ENCODE peak calls at places on chromosomes 7 and 10, in four cellular contexts. H is stimulated activated CD8-positive, alpha-beta memory T cell treated with anti-CD3 and anti-CD28 coated beads, Interleukin-12 subunit alpha, Interleukin-12 subunit beta, amount 100 ng/mL, for 4 hours; J is foreskin fibroblast; E is fibroblast of the conjunctiva. V is an unnamed sample.

GRCh38 chr7:132547806-132548205 is 28.5 kb downstream of the PLXNA4 start:
- DNase-seq in H (no peak), J (no peak), E (no peak), V (no peak)

GRCh38 chr10:48399056-48399541 is 92.6 kb downstream of the MAPK8 start:
- DNase-seq in H (no peak), J (no peak), E (no peak), V (no peak)

GRCh38 chr7:66529889-66530615 is 98.6 kb upstream of the KCTD7 start:
- DNase-seq in H (no peak), J (no peak), E (no peak), V (no peak)

GRCh38 chr7:37052673-37053072 is 328.4 kb upstream of the AOAH start:
- DNase-seq in H (no peak), J (peak), E (peak), V (no peak)

GRCh38 chr10:68212721-68213352 is 19.1 kb downstream of the ATOH7 start:
- DNase-seq in H (no peak), J (peak), E (peak), V (no peak)

GRCh38 chr10:48958598-48959200 is 19.1 kb upstream of the LRRC18 start:
- DNase-seq in H (no peak), J (no peak), E (no peak), V (no peak)

GRCh38 chr10:132306341-132306685 is 1.4 kb downstream of the STK32C start:
- DNase-seq in H (no peak), J (no peak), E (no peak), V (no peak)

GRCh38 chr7:17472939-17473338 is 174.5 kb downstream of the AHR start:
- DNase-seq in H (no peak), J (no peak), E (no peak), V (no peak)

GRCh38 chr7:106346678-106347217 is 62.0 kb upstream of the NAMPT start:
- DNase-seq in H (no peak), J (peak), E (peak), V (peak)

GRCh38 chr7:73893342-73894101 is 32.6 kb downstream of the TMEM270 start:
- DNase-seq in H (no peak), J (no peak), E (no peak), V (no peak)

GRCh38 chr7:44415510-44415909 is 74.9 kb downstream of the NUDCD3 start:
- DNase-seq in H (no peak), J (no peak), E (no peak), V (no peak)

GRCh38 chr7:105776068-105776790 is 100.2 kb downstream of the ATXN7L1 start:
- DNase-seq in H (no peak), J (peak), E (peak), V (peak)

GRCh38 chr7:155889636-155890508 is 77.6 kb upstream of the SHH start:
- DNase-seq in H (no peak), J (no peak), E (no peak), V (no peak)

GRCh38 chr7:134212576-134213546 is 85.7 kb downstream of the LRGUK start:
- DNase-seq in H (no peak), J (peak), E (no peak), V (no peak)

GRCh38 chr10:76230866-76231257 is 799.4 kb downstream of the LRMDA start:
- DNase-seq in H (no peak), J (no peak), E (no peak), V (no peak)

GRCh38 chr7:132390705-132391104 is 185.6 kb downstream of the PLXNA4 start:
- DNase-seq in H (no peak), J (peak), E (no peak), V (no peak)

V was measured in retinal pigment epithelial cell.